ENCODE peak calls at places on chromosomes 5 and 9, in nine cellular contexts. S, B, P, O, U, D, A, M and G are unnamed samples.

GRCh38 chr5:141651728-141652105 is 499 bp upstream of the FCHSD1 start:
- DNase-seq in A (no peak), P (no peak), S (no peak), M (no peak), U (no peak), O (no peak), B (no peak), D (no peak), G (no peak)

GRCh38 chr9:37187269-37187668 is 66.9 kb downstream of the ZCCHC7 start:
- DNase-seq in M (no peak), B (no peak), A (no peak), O (no peak), D (no peak), S (peak), P (no peak), U (no peak), G (no peak)

GRCh38 chr5:56490971-56491468 is 257.9 kb upstream of the ANKRD55 start:
- DNase-seq in D (no peak), P (no peak), B (no peak), O (peak), A (no peak), U (peak), S (no peak), M (no peak), G (no peak)

GRCh38 chr9:95757026-95757425 is 118.5 kb upstream of the ERCC6L2 start:
- DNase-seq in P (no peak), D (peak), O (no peak), M (no peak), U (no peak), S (no peak), A (no peak), B (no peak), G (no peak)

GRCh38 chr9:3865373-3865772 is 339.6 kb upstream of the RFX3 start:
- DNase-seq in D (peak), U (no peak), S (no peak), O (no peak), B (no peak), A (no peak), M (no peak), P (no peak), G (no peak)

GRCh38 chr5:62115009-62115408 is 191.0 kb upstream of the KIF2A start:
- DNase-seq in B (no peak), U (no peak), O (no peak), D (no peak), M (no peak), P (no peak), S (no peak), A (no peak), G (no peak)

GRCh38 chr9:115415450-115415849 is 297.5 kb upstream of the TNC start:
- DNase-seq in B (no peak), P (no peak), D (no peak), U (no peak), M (no peak), O (no peak), A (no peak), S (no peak), G (no peak)

GRCh38 chr5:14489643-14490042 is 91.9 kb upstream of the OTULINL start:
- DNase-seq in P (no peak), D (no peak), U (no peak), B (no peak), A (no peak), M (no peak), S (no peak), O (no peak), G (no peak)

GRCh38 chr5:119458911-119459632 is 6.8 kb downstream of the HSD17B4 start:
- DNase-seq in O (no peak), B (no peak), U (no peak), A (no peak), D (no peak), M (no peak), S (no peak), P (no peak), G (no peak)

GRCh38 chr5:115432691-115433090 is 111.9 kb downstream of the FEM1C start:
- DNase-seq in A (peak), M (no peak), S (no peak), U (no peak), B (no peak), D (peak), O (no peak), P (no peak), G (no peak)

GRCh38 chr5:149283611-149284480 is 12.2 kb downstream of the AFAP1L1 start:
- DNase-seq in M (no peak), A (peak), P (no peak), O (no peak), U (no peak), D (no peak), B (no peak), S (no peak), G (no peak)

GRCh38 chr5:109866051-109866450 is 176.3 kb downstream of the MAN2A1 start:
- DNase-seq in O (no peak), A (no peak), B (no peak), M (no peak), U (no peak), S (no peak), D (no peak), P (no peak), G (no peak)

GRCh38 chr5:123813251-123813650 is 301.3 kb downstream of the CSNK1G3 start:
- DNase-seq in D (no peak), B (no peak), P (no peak), U (no peak), M (no peak), O (no peak), S (no peak), A (no peak), G (no peak)

GRCh38 chr9:91558879-91559278 is 135.2 kb upstream of the NFIL3 start:
- DNase-seq in U (no peak), S (no peak), O (no peak), P (no peak), D (no peak), M (no peak), B (no peak), A (no peak), G (no peak)

GRCh38 chr5:367358-368130 is 46.0 kb downstream of the AHRR start:
- DNase-seq in D (no peak), O (no peak), U (no peak), M (peak), P (no peak), B (no peak), S (peak), A (no peak), G (no peak)